ENCODE peak calls at places on chromosomes 6 and 20, in six cellular contexts. O is progenitor cell of endocrine pancreas, Q is PC-9, E is heart left ventricle, J is foreskin fibroblast, Y is GM20000. U is an unnamed sample.

GRCh38 chr6:125257351-125257750 is 44.4 kb downstream of the HDDC2 start:
- DNase-seq in O (no peak), Q (no peak), E (no peak), J (no peak), Y (no peak), U (no peak)

GRCh38 chr6:111417946-111418345 is 65.1 kb downstream of the REV3L start:
- DNase-seq in O (no peak), Q (no peak), E (no peak), J (no peak), Y (no peak), U (no peak)

GRCh38 chr20:59598625-59599310 is 5.6 kb upstream of the PHACTR3 start:
- DNase-seq in O (peak; percentile 50), Q (no peak), E (no peak), J (peak; percentile 10), Y (peak; percentile 86), U (no peak)

GRCh38 chr6:32954983-32955802 is 2.3 kb upstream of the HLA-DMA start:
- DNase-seq in O (no peak), Q (no peak), E (no peak), J (peak; percentile 33), Y (no peak), U (no peak)

GRCh38 chr6:77816766-77817270 is 164.0 kb downstream of the MEI4 start:
- DNase-seq in O (no peak), Q (no peak), E (no peak), J (no peak), Y (no peak), U (no peak)

GRCh38 chr6:130625825-130626500 is 201.2 kb upstream of the SMLR1 start:
- DNase-seq in O (no peak), Q (no peak), E (no peak), J (peak; percentile 85), Y (peak; percentile 34), U (no peak)

GRCh38 chr6:116106146-116106545 is 5.5 kb downstream of the NT5DC1 start:
- DNase-seq in O (no peak), Q (no peak), E (no peak), J (no peak), Y (no peak), U (no peak)

GRCh38 chr6:83511901-83512681 is at the start of gene PRSS35:
- DNase-seq in O (peak; percentile 56), Q (no peak), E (peak; percentile 77), J (peak; percentile 77), Y (peak; percentile 44), U (no peak)

GRCh38 chr6:69894578-69895347 is 28.4 kb downstream of the COL19A1 start:
- DNase-seq in O (no peak), Q (no peak), E (no peak), J (peak; percentile 82), Y (no peak), U (no peak)

GRCh38 chr20:62924567-62925419 is 1.5 kb downstream of the DIDO1 start:
- DNase-seq in O (no peak), Q (peak; percentile 45), E (no peak), J (peak; percentile 60), Y (no peak), U (no peak)

GRCh38 chr6:71414486-71414885 is 125.9 kb downstream of the OGFRL1 start:
- DNase-seq in O (no peak), Q (no peak), E (no peak), J (no peak), Y (no peak), U (no peak)

GRCh38 chr6:93423542-93423941 is 4.2 kb upstream of the EPHA7 start:
- DNase-seq in O (peak; percentile 29), Q (no peak), E (no peak), J (peak; percentile 17), Y (peak; percentile 21), U (no peak)

GRCh38 chr6:21767891-21768659 is 174.5 kb downstream of the SOX4 start:
- DNase-seq in O (no peak), Q (peak; percentile 64), E (no peak), J (peak; percentile 54), Y (no peak), U (no peak)

GRCh38 chr6:125749112-125749863 is at the start of gene HEY2:
- DNase-seq in O (peak; percentile 85), Q (peak; percentile 80), E (peak; percentile 97), J (peak; percentile 96), Y (peak; percentile 99), U (peak; percentile 92)

GRCh38 chr6:76466286-76466685 is 393.8 kb upstream of the IMPG1 start:
- DNase-seq in O (no peak), Q (no peak), E (no peak), J (no peak), Y (no peak), U (no peak)

GRCh38 chr20:16246870-16247269 is 326.4 kb downstream of the KIF16B start:
- DNase-seq in O (no peak), Q (no peak), E (no peak), J (no peak), Y (no peak), U (no peak)

GRCh38 chr6:130143709-130144108 is 79.0 kb downstream of the SAMD3 start:
- DNase-seq in O (no peak), Q (no peak), E (no peak), J (peak; percentile 63), Y (no peak), U (no peak)

GRCh38 chr20:49684335-49684997 is 29.2 kb downstream of the B4GALT5 start:
- DNase-seq in O (no peak), Q (no peak), E (no peak), J (no peak), Y (no peak), U (no peak)

GRCh38 chr6:34974249-34974642 is 85.2 kb downstream of the ANKS1A start:
- DNase-seq in O (no peak), Q (no peak), E (no peak), J (no peak), Y (no peak), U (no peak)

GRCh38 chr6:2426561-2427340 is 181.3 kb upstream of the GMDS start:
- DNase-seq in O (no peak), Q (no peak), E (no peak), J (peak; percentile 61), Y (no peak), U (no peak)

GRCh38 chr6:99270852-99271251 is 78.6 kb downstream of the FAXC start:
- DNase-seq in O (no peak), Q (no peak), E (no peak), J (no peak), Y (no peak), U (no peak)

GRCh38 chr6:28446818-28447511 is 3.7 kb upstream of the ZSCAN23 start:
- DNase-seq in O (peak; percentile 15), Q (no peak), E (no peak), J (peak; percentile 44), Y (no peak), U (no peak)

GRCh38 chr6:127459231-127459641 is at the start of gene KIAA0408:
- DNase-seq in O (no peak), Q (no peak), E (peak; percentile 61), J (peak; percentile 83), Y (no peak), U (no peak)

GRCh38 chr6:133546098-133546497 is 304.9 kb downstream of the EYA4 start:
- DNase-seq in O (no peak), Q (no peak), E (no peak), J (peak; percentile 79), Y (no peak), U (no peak)

GRCh38 chr6:168052291-168052891 is 26.6 kb downstream of the FRMD1 start:
- DNase-seq in O (no peak), Q (no peak), E (no peak), J (no peak), Y (no peak), U (no peak)
- TF ChIP-seq CTCF in O (no peak), Q (peak; percentile 20), E (no peak), J (no peak), Y (no peak), U (no peak)

DNA sequence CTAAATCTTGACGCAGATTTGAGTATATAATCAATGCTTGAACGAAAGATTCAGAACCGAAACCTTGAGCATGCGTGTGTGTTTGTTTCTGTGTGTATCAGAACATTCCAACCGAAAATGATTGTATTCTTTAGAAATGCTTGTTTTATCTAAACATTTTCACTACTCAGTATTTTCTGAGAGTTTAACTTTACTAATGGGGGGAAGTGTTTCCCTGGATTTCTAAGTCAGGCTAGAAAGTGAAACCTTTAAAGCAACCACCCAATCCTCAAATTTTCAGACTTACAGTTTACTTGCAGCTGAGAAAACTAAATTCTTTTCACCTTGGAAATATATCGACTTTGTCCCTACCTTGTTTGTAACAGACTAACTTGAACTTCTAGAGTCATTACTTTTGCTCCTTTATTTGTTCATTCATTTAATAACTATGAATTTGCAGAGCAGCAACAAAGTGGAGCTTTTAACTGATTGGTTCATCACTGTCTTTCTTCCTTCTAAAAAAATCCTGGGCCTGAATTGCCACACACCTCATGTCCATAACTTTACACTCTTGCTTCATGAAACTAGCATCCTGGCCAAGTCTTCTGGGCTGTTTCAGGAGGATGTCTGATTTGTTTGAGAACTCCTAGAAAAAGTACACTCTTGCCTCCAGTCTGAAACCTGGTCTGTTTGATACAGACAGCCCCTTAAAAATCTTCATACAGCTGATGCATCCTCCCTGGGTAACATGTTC is 77.8 kb upstream of the XRN2 start:
- DNase-seq in O (no peak), Q (no peak), E (no peak), J (peak; percentile 12), Y (no peak), U (no peak)
- TF ChIP-seq CTCF in O (no peak), Q (no peak), E (no peak), J (no peak), Y (no peak), U (no peak)

GRCh38 chr6:3769610-3770009 is 18.1 kb upstream of the PXDC1 start:
- DNase-seq in O (no peak), Q (peak; percentile 41), E (no peak), J (peak; percentile 70), Y (no peak), U (no peak)
- TF ChIP-seq CTCF in O (no peak), Q (no peak), E (no peak), J (no peak), Y (no peak), U (no peak)

GRCh38 chr20:52082612-52083011 is 109.0 kb downstream of the ZFP64 start:
- DNase-seq in O (no peak), Q (no peak), E (no peak), J (peak; percentile 16), Y (no peak), U (no peak)

GRCh38 chr20:52081066-52081465 is 110.5 kb downstream of the ZFP64 start:
- DNase-seq in O (no peak), Q (no peak), E (no peak), J (no peak), Y (no peak), U (no peak)

GRCh38 chr20:52084727-52085126 is 106.9 kb downstream of the ZFP64 start:
- DNase-seq in O (no peak), Q (no peak), E (no peak), J (no peak), Y (no peak), U (no peak)

GRCh38 chr20:52081791-52082190 is 109.8 kb downstream of the ZFP64 start:
- DNase-seq in O (no peak), Q (no peak), E (no peak), J (no peak), Y (no peak), U (no peak)

DNA sequence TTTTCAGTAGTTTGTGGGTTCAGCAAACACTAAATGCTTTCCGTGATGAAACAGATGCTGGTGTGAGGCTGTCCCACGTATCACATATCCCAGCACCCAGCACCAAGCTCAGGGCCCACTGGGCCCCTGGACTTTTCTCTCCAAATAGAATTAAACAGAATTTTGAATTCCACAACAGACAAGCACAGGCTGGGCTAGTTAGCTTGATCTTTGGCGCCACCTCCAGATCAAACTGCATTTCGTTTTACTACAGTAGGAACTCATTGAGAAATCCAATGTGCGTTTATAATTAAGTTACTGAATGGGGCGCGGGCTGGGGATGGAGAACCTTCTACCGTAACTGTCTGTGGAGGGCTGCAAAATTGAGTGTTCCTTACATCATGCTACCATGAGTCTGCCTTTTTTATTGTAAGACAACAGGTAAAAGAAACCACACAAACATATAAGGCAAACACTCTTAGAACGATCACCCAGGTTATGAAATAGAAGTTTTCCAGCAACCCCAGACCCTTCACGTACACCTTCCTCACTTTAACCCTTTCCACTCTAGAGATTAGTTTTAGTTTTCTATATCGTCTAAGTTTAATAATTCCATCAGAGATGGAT is 107.8 kb downstream of the ZFP64 start:
- DNase-seq in O (peak; percentile 38), Q (peak; percentile 34), E (no peak), J (peak; percentile 85), Y (peak; percentile 43), U (no peak)
- TF ChIP-seq CTCF in O (peak; percentile 83), Q (peak; percentile 82), E (peak; percentile 53), J (peak; percentile 61), Y (no peak), U (no peak)